ENCODE peak calls at places on chromosome 18, in six cellular contexts. A, T, O, M, S and C are unnamed samples.

GRCh38 chr18:58861353-58861752 is 3.3 kb upstream of the ZNF532 start:
- DNase-seq in S (no peak), O (no peak), M (no peak), T (no peak), A (no peak), C (no peak)

GRCh38 chr18:59210311-59210710 is 9.6 kb upstream of the GRP start:
- DNase-seq in T (no peak), M (no peak), A (no peak), S (no peak), O (no peak), C (no peak)

GRCh38 chr18:55275042-55275897 is 312.7 kb downstream of the TCF4 start:
- DNase-seq in S (no peak), T (no peak), M (peak), A (no peak), O (no peak), C (no peak)

GRCh38 chr18:12880532-12880892 is 3.5 kb downstream of the PTPN2 start:
- DNase-seq in S (no peak), A (peak), O (no peak), T (no peak), M (no peak), C (no peak)

GRCh38 chr18:48222118-48222517 is 187.1 kb downstream of the ZBTB7C start:
- DNase-seq in T (peak), A (no peak), O (peak), M (peak), S (peak), C (no peak)

GRCh38 chr18:33733376-33733775 is 155.4 kb downstream of the ASXL3 start:
- DNase-seq in S (no peak), T (no peak), O (no peak), M (no peak), A (no peak), C (no peak)

GRCh38 chr18:77056399-77057015 is 76.1 kb downstream of the MBP start:
- DNase-seq in O (no peak), T (no peak), A (no peak), M (no peak), S (peak), C (no peak)

GRCh38 chr18:10927290-10927979 is 221.9 kb downstream of the PIEZO2 start:
- DNase-seq in A (no peak), M (no peak), O (no peak), S (peak), T (no peak), C (peak)

GRCh38 chr18:48896875-48897511 is 53.8 kb downstream of the SMAD7 start:
- DNase-seq in S (peak), A (peak), M (peak), T (peak), O (no peak), C (no peak)

GRCh38 chr18:9673296-9674251 is 34.5 kb upstream of the RAB31 start:
- DNase-seq in M (peak), S (peak), O (no peak), A (peak), T (peak), C (peak)

GRCh38 chr18:61901334-61901986 is 8.7 kb upstream of the RNF152 start:
- DNase-seq in A (peak), T (peak), M (peak), O (peak), S (peak), C (peak)

GRCh38 chr18:21505231-21505630 is 95.3 kb downstream of the ESCO1 start:
- DNase-seq in M (no peak), A (no peak), S (no peak), O (no peak), T (no peak), C (no peak)

GRCh38 chr18:35389095-35389618 is 12.0 kb upstream of the ZNF396 start:
- DNase-seq in O (no peak), A (no peak), T (no peak), S (no peak), M (no peak), C (no peak)

GRCh38 chr18:67665266-67665665 is 148.7 kb upstream of the DSEL start:
- DNase-seq in T (no peak), A (no peak), S (no peak), M (peak), O (no peak), C (no peak)

GRCh38 chr18:24727685-24728084 is 267.2 kb downstream of the HRH4 start:
- DNase-seq in T (no peak), A (no peak), S (no peak), O (no peak), M (peak), C (no peak)

GRCh38 chr18:33466822-33467221 is 26.3 kb upstream of the CCDC178 start:
- DNase-seq in O (no peak), S (no peak), A (no peak), T (no peak), M (no peak), C (no peak)

GRCh38 chr18:26697186-26697585 is 148.8 kb upstream of the KCTD1 start:
- DNase-seq in O (no peak), S (peak), M (no peak), A (no peak), T (no peak), C (no peak)

GRCh38 chr18:75062297-75062886 is 146.5 kb downstream of the PTGR3 start:
- DNase-seq in M (no peak), A (no peak), O (no peak), T (no peak), S (no peak), C (no peak)

GRCh38 chr18:6086731-6087130 is 191.4 kb upstream of the TMEM200C start:
- DNase-seq in O (no peak), A (no peak), S (no peak), T (no peak), M (peak), C (no peak)

GRCh38 chr18:57921708-57922107 is 118.6 kb upstream of the ATP8B1 start:
- DNase-seq in O (no peak), T (no peak), M (peak), S (no peak), A (no peak), C (no peak)

GRCh38 chr18:29488617-29489016 is 1311.7 kb upstream of the CDH2 start:
- DNase-seq in T (no peak), M (peak), O (no peak), A (no peak), S (no peak), C (no peak)

GRCh38 chr18:40243592-40243991 is 1711.4 kb upstream of the PIK3C3 start:
- DNase-seq in O (no peak), S (no peak), M (no peak), T (no peak), A (no peak), C (no peak)

GRCh38 chr18:1499265-1499664 is 594.6 kb downstream of the ADCYAP1 start:
- DNase-seq in A (no peak), S (no peak), O (peak), T (no peak), M (peak), C (no peak)

GRCh38 chr18:48948112-48949050 is 2.4 kb downstream of the SMAD7 start:
- DNase-seq in S (peak), M (peak), T (no peak), O (peak), A (peak), C (no peak)

GRCh38 chr18:34224423-34225217 is at the start of gene NOL4:
- DNase-seq in T (no peak), M (peak), A (no peak), S (peak), O (peak), C (no peak)

GRCh38 chr18:35478520-35479435 is 19.0 kb downstream of the INO80C start:
- DNase-seq in S (no peak), M (peak), T (no peak), A (no peak), O (no peak), C (no peak)

GRCh38 chr18:75253784-75254183 is 43.2 kb downstream of the TSHZ1 start:
- DNase-seq in O (peak), M (no peak), T (no peak), A (no peak), S (no peak), C (no peak)

GRCh38 chr18:50775726-50776125 is 44.1 kb downstream of the MRO start:
- DNase-seq in A (no peak), S (no peak), M (no peak), O (no peak), T (no peak), C (no peak)

GRCh38 chr18:72867721-72868665 is at the start of gene NETO1:
- DNase-seq in O (peak), A (peak), S (no peak), M (peak), T (no peak), C (no peak)

GRCh38 chr18:9612989-9613388 is 1.4 kb downstream of the PPP4R1 start:
- DNase-seq in A (no peak), O (no peak), T (no peak), S (no peak), M (peak), C (no peak)

GRCh38 chr18:361941-362913 is 94.4 kb upstream of the THOC1 start:
- DNase-seq in S (peak), O (no peak), T (no peak), A (no peak), M (peak), C (no peak)

GRCh38 chr18:6741290-6741689 is 11.8 kb downstream of the ARHGAP28 start:
- DNase-seq in S (peak), A (no peak), O (no peak), M (peak), T (no peak), C (no peak)

GRCh38 chr18:67590571-67591141 is 74.1 kb upstream of the DSEL start:
- DNase-seq in A (no peak), T (no peak), O (no peak), M (peak), S (no peak), C (no peak)